ENCODE peak calls at places on chromosomes 11 and 22, in four cellular contexts. H is H9, M is IMR-90, O is H1. X is an unnamed sample.

GRCh38 chr11:13674799-13675509 is 6.5 kb downstream of the FAR1 start:
- DNase-seq in H (no peak), O (no peak), M (no peak), X (no peak)

GRCh38 chr22:33070600-33070999 is 12.4 kb upstream of the SYN3 start:
- DNase-seq in M (no peak), O (no peak), H (no peak), X (no peak)

GRCh38 chr11:118003021-118003423 is 16.8 kb downstream of the IL10RA start:
- DNase-seq in O (no peak), H (no peak), M (no peak), X (no peak)

GRCh38 chr22:26330971-26331625 is 98.0 kb upstream of the ASPHD2 start:
- DNase-seq in H (peak; percentile 84), O (peak; percentile 29), M (peak; percentile 23), X (peak; percentile 86)

GRCh38 chr22:25182131-25183110 is 17.2 kb upstream of the CRYBB3 start:
- DNase-seq in H (no peak), M (no peak), O (no peak), X (no peak)

GRCh38 chr11:35192347-35192746 is 53.4 kb downstream of the CD44 start:
- DNase-seq in M (peak; percentile 38), O (no peak), H (no peak), X (no peak)

GRCh38 chr11:116837231-116838091 is at the start of gene APOA1:
- DNase-seq in O (no peak), M (no peak), H (no peak), X (peak; percentile 83)

GRCh38 chr22:16845881-16846280 is 20.7 kb upstream of the XKR3 start:
- DNase-seq in H (no peak), M (no peak), O (no peak), X (no peak)

GRCh38 chr11:20671856-20672546 is 2.6 kb downstream of the NELL1 start:
- DNase-seq in H (no peak), O (no peak), M (no peak), X (peak; percentile 42)

GRCh38 chr11:60570970-60571369 is 55.8 kb downstream of the MS4A13 start:
- DNase-seq in M (no peak), H (no peak), O (no peak), X (no peak)

GRCh38 chr11:120182790-120183491 is 27.9 kb upstream of the OAF start:
- DNase-seq in O (no peak), H (peak; percentile 73), M (no peak), X (peak; percentile 80)

GRCh38 chr11:67316882-67317364 is 13.6 kb downstream of the SSH3 start:
- DNase-seq in M (peak; percentile 52), O (no peak), H (no peak), X (no peak)

GRCh38 chr11:118916842-118917388 is 8.8 kb downstream of the BCL9L start:
- DNase-seq in O (no peak), H (peak; percentile 83), M (peak; percentile 75), X (peak; percentile 99)

DNA sequence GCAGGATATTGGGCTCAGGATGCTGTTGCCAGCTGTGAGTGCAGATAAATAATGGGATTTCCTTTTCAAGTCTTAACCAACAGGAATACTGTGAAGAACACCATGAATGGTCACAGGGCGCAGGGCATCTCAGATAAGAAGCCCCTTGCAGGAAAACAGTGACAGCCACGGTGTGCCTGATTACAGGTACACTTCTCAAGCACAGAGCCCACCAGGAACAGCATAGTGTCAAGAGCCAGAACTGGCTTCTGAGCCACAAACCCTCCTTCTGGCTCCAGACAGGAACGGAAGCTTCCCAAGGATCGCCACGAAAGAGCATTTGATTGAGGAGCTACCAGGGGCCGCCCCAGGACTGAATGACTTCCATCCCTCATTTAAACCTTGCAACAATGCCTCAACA is 169.3 kb downstream of the EFCAB6 start:
- DNase-seq in O (no peak), M (no peak), H (no peak), X (no peak)
- H4K5ac ChIP-seq in O (no peak overlapping the region), M (no peak overlapping the region), H (no peak overlapping the region), X (no peak overlapping the region)

GRCh38 chr11:75557649-75558494 is 4.2 kb upstream of the SERPINH1 start:
- DNase-seq in O (no peak), M (peak; percentile 95), H (peak; percentile 42), X (no peak)

GRCh38 chr11:75562048-75562835 is at the start of gene SERPINH1:
- DNase-seq in H (peak; percentile 90), O (no peak), M (peak; percentile 84), X (peak; percentile 96)

GRCh38 chr11:75560644-75561043 is 1.4 kb upstream of the SERPINH1 start:
- DNase-seq in H (no peak), O (no peak), M (peak; percentile 45), X (no peak)

GRCh38 chr11:75561426-75562047 is 516 bp upstream of the SERPINH1 start:
- DNase-seq in M (no peak), H (peak; percentile 35), O (no peak), X (peak; percentile 36)

GRCh38 chr11:75558939-75559843 is 2.9 kb upstream of the SERPINH1 start:
- DNase-seq in H (no peak), O (no peak), M (peak; percentile 75), X (peak; percentile 94)
- H4K5ac ChIP-seq in H (no peak overlapping the region), O (peak overlapping the region; percentile 18), M (peak overlapping the region; percentile 97), X (no peak overlapping the region)

DNA sequence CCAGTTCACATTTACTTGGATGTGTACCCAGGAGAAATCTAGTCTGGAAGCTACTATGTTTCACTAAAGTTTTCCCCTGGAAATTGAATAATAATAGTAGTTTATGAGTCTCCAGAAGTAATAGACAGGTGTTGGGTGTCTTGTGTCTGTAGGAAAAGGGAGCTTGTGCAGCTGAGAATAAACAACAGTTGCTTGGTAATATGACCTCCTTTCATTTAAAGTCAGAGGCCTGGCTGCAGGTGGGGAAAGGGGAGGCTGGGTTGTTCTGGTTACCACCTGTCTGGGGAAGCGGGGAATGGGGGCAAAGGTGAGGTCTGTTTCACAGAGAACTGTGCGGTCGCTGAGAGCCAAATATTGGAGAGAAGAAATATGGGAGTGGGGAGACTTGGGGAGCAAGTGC is 3.3 kb upstream of the GRAMD1B start:
- DNase-seq in H (no peak), M (no peak), O (no peak), X (no peak)
- H4K5ac ChIP-seq in H (no peak overlapping the region), M (no peak overlapping the region), O (no peak overlapping the region), X (no peak overlapping the region)

GRCh38 chr11:132595711-132596111 is 936.6 kb downstream of the OPCML start:
- DNase-seq in H (no peak), O (no peak), M (peak; percentile 25), X (no peak)
- H4K5ac ChIP-seq in H (no peak overlapping the region), O (no peak overlapping the region), M (no peak overlapping the region), X (no peak overlapping the region)

GRCh38 chr22:37745548-37746365 is 48.9 kb downstream of the TRIOBP start:
- DNase-seq in H (peak; percentile 90), O (no peak), M (peak; percentile 84), X (peak; percentile 92)

GRCh38 chr22:37747715-37748100 is 50.9 kb downstream of the TRIOBP start:
- DNase-seq in M (no peak), H (no peak), O (no peak), X (no peak)

GRCh38 chr22:37747090-37747714 is 50.4 kb downstream of the TRIOBP start:
- DNase-seq in M (peak; percentile 66), H (peak; percentile 59), O (no peak), X (peak; percentile 60)

GRCh38 chr22:37744589-37744988 is 47.7 kb downstream of the TRIOBP start:
- DNase-seq in O (no peak), H (no peak), M (no peak), X (peak; percentile 26)

GRCh38 chr22:37746366-37747089 is 49.7 kb downstream of the TRIOBP start:
- DNase-seq in O (no peak), M (no peak), H (no peak), X (peak; percentile 62)
- H4K5ac ChIP-seq in O (peak overlapping the region; percentile 83), M (peak overlapping the region; percentile 81), H (no peak overlapping the region), X (no peak overlapping the region)

GRCh38 chr22:38715176-38715764 is 9.5 kb downstream of the GTPBP1 start:
- DNase-seq in M (no peak), O (no peak), H (no peak), X (no peak)
- H4K5ac ChIP-seq in M (no peak overlapping the region), O (no peak overlapping the region), H (no peak overlapping the region), X (no peak overlapping the region)